ENCODE peak calls at places on chromosomes 13 and 19, in four cellular contexts. C is H54, F is NCI-H446, U is mammary epithelial cell. O is an unnamed sample.

GRCh38 chr19:5354403-5354802 is 13.8 kb upstream of the PTPRS start:
- DNase-seq in C (no peak), F (no peak), U (no peak), O (no peak)

GRCh38 chr19:1315470-1316166 is 29.9 kb downstream of the EFNA2 start:
- DNase-seq in C (no peak), F (no peak), U (peak), O (peak)

GRCh38 chr19:18329035-18329376 is 6.1 kb upstream of the LSM4 start:
- DNase-seq in C (no peak), F (no peak), U (no peak), O (no peak)

GRCh38 chr13:73056054-73056962 is 2.5 kb upstream of the KLF5 start:
- DNase-seq in C (peak), F (no peak), U (peak), O (peak)

GRCh38 chr13:53522034-53522433 is 493.4 kb downstream of the OLFM4 start:
- DNase-seq in C (no peak), F (no peak), U (no peak), O (no peak)

GRCh38 chr13:79108914-79109643 is 297.0 kb downstream of the RBM26 start:
- DNase-seq in C (no peak), F (no peak), U (no peak), O (no peak)

GRCh38 chr19:33171916-33172359 is 22.2 kb upstream of the LRP3 start:
- DNase-seq in C (no peak), F (no peak), U (no peak), O (peak)

GRCh38 chr13:113748101-113748861 is 10.7 kb upstream of the TMEM255B start:
- DNase-seq in C (no peak), F (no peak), U (no peak), O (no peak)

GRCh38 chr19:3224346-3225325 is at the start of gene CELF5:
- DNase-seq in C (peak), F (no peak), U (no peak), O (no peak)

GRCh38 chr13:51823861-51824260 is 19.9 kb upstream of the DHRS12 start:
- DNase-seq in C (no peak), F (no peak), U (no peak), O (no peak)

GRCh38 chr19:45215391-45216191 is 29.6 kb downstream of the EXOC3L2 start:
- DNase-seq in C (no peak), F (no peak), U (peak), O (no peak)

O was measured in T1000.